ENCODE peak calls at places on chromosomes 4 and X, in seven cellular contexts. Z is HTR-8/SVneo; S is pancreas; H is activated CD4-positive, alpha-beta T cell treated with anti-CD3 and anti-CD28 coated beads for 36 hours; L is stimulated activated CD4-positive, alpha-beta T cell treated with anti-CD3 and anti-CD28 coated beads, Interleukin-4, amount 100 ng/mL, for 48 hours; K is astrocyte of the spinal cord; W is sciatic nerve. G is an unnamed sample.

GRCh38 chrX:39310925-39311324 is 509.7 kb downstream of the MID1IP1 start:
- DNase-seq in L (no peak), H (no peak), W (no peak), S (no peak), Z (no peak), K (no peak), G (no peak)

GRCh38 chr4:141409556-141409955 is 188.9 kb downstream of the ZNF330 start:
- DNase-seq in L (no peak), S (no peak), Z (no peak), H (no peak), W (no peak), K (no peak), G (no peak)

GRCh38 chr4:59936566-59936965 is 1263.6 kb upstream of the ADGRL3 start:
- DNase-seq in H (no peak), L (no peak), Z (no peak), W (no peak), K (no peak), S (no peak), G (no peak)

GRCh38 chrX:39721570-39722279 is 376.0 kb downstream of the BCOR start:
- DNase-seq in K (peak), W (no peak), H (no peak), S (no peak), Z (no peak), L (no peak), G (no peak)

GRCh38 chr4:46839128-46839527 is 69.9 kb downstream of the COX7B2 start:
- DNase-seq in W (no peak), K (no peak), L (no peak), Z (no peak), H (no peak), S (no peak), G (no peak)

GRCh38 chr4:14149469-14150030 is 522.0 kb upstream of the BOD1L1 start:
- DNase-seq in Z (no peak), K (no peak), S (no peak), H (no peak), L (no peak), W (no peak), G (no peak)

GRCh38 chr4:158763462-158763861 is 5.4 kb upstream of the FNIP2 start:
- DNase-seq in Z (no peak), S (no peak), L (no peak), W (no peak), H (no peak), K (no peak), G (no peak)

GRCh38 chr4:149980941-149981340 is 97.3 kb upstream of the DCLK2 start:
- DNase-seq in W (peak), K (peak), L (peak), Z (peak), H (peak), S (peak), G (peak)

GRCh38 chr4:153731239-153731638 is 28.6 kb downstream of the RNF175 start:
- DNase-seq in H (no peak), S (no peak), L (no peak), K (peak), Z (peak), W (no peak), G (no peak)

GRCh38 chr4:158771776-158772175 is 3.0 kb downstream of the FNIP2 start:
- DNase-seq in K (no peak), W (no peak), L (no peak), Z (no peak), S (no peak), H (no peak), G (no peak)

GRCh38 chr4:154578919-154579318 is 11.6 kb downstream of the FGA start:
- DNase-seq in S (no peak), W (no peak), Z (no peak), H (no peak), L (no peak), K (no peak), G (no peak)

GRCh38 chrX:45134303-45134702 is 66.4 kb downstream of the DIPK2B start:
- DNase-seq in K (no peak), L (no peak), W (no peak), Z (no peak), H (no peak), S (no peak), G (peak)

GRCh38 chrX:133045986-133046385 is 50.9 kb downstream of the USP26 start:
- DNase-seq in H (no peak), K (peak), W (no peak), L (no peak), S (no peak), Z (no peak), G (no peak)

GRCh38 chr4:126513596-126513995 is 1119.2 kb upstream of the INTU start:
- DNase-seq in K (no peak), H (no peak), S (no peak), L (no peak), W (no peak), Z (no peak), G (no peak)

GRCh38 chr4:52573551-52573950 is 85.5 kb downstream of the USP46 start:
- DNase-seq in K (no peak), W (no peak), H (no peak), S (no peak), L (no peak), Z (no peak), G (no peak)

GRCh38 chrX:11585174-11585573 is 80.5 kb downstream of the ARHGAP6 start:
- DNase-seq in H (no peak), K (no peak), L (no peak), W (no peak), S (no peak), Z (no peak), G (no peak)

GRCh38 chr4:155085843-155086530 is 122.4 kb upstream of the NPY2R start:
- DNase-seq in L (no peak), Z (no peak), W (no peak), S (no peak), K (peak), H (no peak), G (no peak)

GRCh38 chrX:110032534-110033161 is 29.7 kb downstream of the TMEM164 start:
- DNase-seq in W (no peak), H (no peak), L (no peak), Z (no peak), K (no peak), S (no peak), G (no peak)

GRCh38 chrX:17007134-17007768 is 60.8 kb downstream of the REPS2 start:
- DNase-seq in W (no peak), H (peak), K (peak), Z (no peak), L (no peak), S (no peak), G (no peak)

GRCh38 chr4:110854021-110854678 is 231.3 kb upstream of the PITX2 start:
- DNase-seq in K (peak), Z (peak), H (no peak), L (no peak), W (no peak), S (no peak), G (no peak)

GRCh38 chr4:4995103-4995761 is 24.0 kb downstream of the CYTL1 start:
- DNase-seq in H (peak), L (peak), W (peak), S (peak), K (peak), Z (peak), G (peak)

GRCh38 chr4:66741081-66741480 is 804.2 kb downstream of the CENPC start:
- DNase-seq in K (peak), Z (peak), S (no peak), W (no peak), H (no peak), L (no peak), G (no peak)

GRCh38 chrX:73850124-73851013 is 287.4 kb downstream of the CHIC1 start:
- DNase-seq in H (peak), Z (peak), L (no peak), W (peak), S (no peak), K (peak), G (peak)

GRCh38 chr4:73197220-73197619 is 61.4 kb downstream of the ANKRD17 start:
- DNase-seq in L (no peak), Z (no peak), S (no peak), W (no peak), H (no peak), K (no peak), G (no peak)

GRCh38 chr4:91630054-91630453 is 673.7 kb upstream of the GRID2 start:
- DNase-seq in H (no peak), S (no peak), Z (no peak), K (no peak), W (no peak), L (no peak), G (no peak)

GRCh38 chr4:166324321-166324720 is 451.3 kb downstream of the TLL1 start:
- DNase-seq in W (no peak), H (peak), S (no peak), K (peak), Z (no peak), L (no peak), G (no peak)

GRCh38 chrX:96386981-96387380 is 297.7 kb upstream of the DIAPH2 start:
- DNase-seq in W (no peak), S (no peak), H (no peak), K (no peak), Z (no peak), L (no peak), G (no peak)

GRCh38 chr4:90841676-90842075 is 714.5 kb downstream of the CCSER1 start:
- DNase-seq in L (no peak), K (peak), W (no peak), Z (no peak), S (no peak), H (no peak), G (no peak)

GRCh38 chrX:51395807-51396728 is 63.4 kb downstream of the NUDT10 start:
- DNase-seq in W (peak), Z (no peak), K (no peak), S (peak), L (peak), H (peak), G (peak)

GRCh38 chr4:106695846-106696245 is 327.3 kb upstream of the GIMD1 start:
- DNase-seq in L (no peak), K (no peak), Z (no peak), H (no peak), W (no peak), S (no peak), G (no peak)

GRCh38 chr4:10417720-10418119 is 39.5 kb downstream of the ZNF518B start:
- DNase-seq in S (no peak), Z (no peak), L (no peak), W (no peak), K (no peak), H (no peak), G (no peak)

GRCh38 chrX:31092476-31092875 is 20.6 kb upstream of the FTHL17 start:
- DNase-seq in W (no peak), K (no peak), H (no peak), S (no peak), L (no peak), Z (no peak), G (no peak)

GRCh38 chrX:44043496-44043895 is 70.3 kb upstream of the NDP start:
- DNase-seq in W (no peak), L (no peak), H (no peak), K (no peak), S (no peak), Z (no peak), G (no peak)